ENCODE peak calls at places on chromosome X, in seven cellular contexts. One of them, this sample, is unnamed.

GRCh38 chrX:26915064-26915463 is 548.1 kb downstream of the PPP4R3C start:
- DNase-seq in H9: no peak
- DNase-seq in DMS153: no peak
- DNase-seq in NCI-H1105 treated with DMSO at 0.1 percent for 48 hours: no peak
- DNase-seq in CD8-positive, alpha-beta T cell: no peak
- DNase-seq in activated T-cell treated with anti-CD3 and anti-CD28 coated beads for 48 hours: no peak
- DNase-seq in ecto neural progenitor cell: no peak
- DNase-seq in this sample: no peak

GRCh38 chrX:3585719-3586118 is 127.7 kb downstream of the PRKX start:
- DNase-seq in H9: no peak
- DNase-seq in DMS153: no peak
- DNase-seq in NCI-H1105 treated with DMSO at 0.1 percent for 48 hours: no peak
- DNase-seq in CD8-positive, alpha-beta T cell: no peak
- DNase-seq in activated T-cell treated with anti-CD3 and anti-CD28 coated beads for 48 hours: no peak
- DNase-seq in ecto neural progenitor cell: no peak
- DNase-seq in this sample: peak; percentile 6

GRCh38 chrX:34437586-34437985 is 219.5 kb downstream of the TMEM47 start:
- DNase-seq in H9: no peak
- DNase-seq in DMS153: no peak
- DNase-seq in NCI-H1105 treated with DMSO at 0.1 percent for 48 hours: no peak
- DNase-seq in CD8-positive, alpha-beta T cell: no peak
- DNase-seq in activated T-cell treated with anti-CD3 and anti-CD28 coated beads for 48 hours: no peak
- DNase-seq in ecto neural progenitor cell: peak; percentile 46
- DNase-seq in this sample: no peak

GRCh38 chrX:29826651-29827206 is 388.6 kb upstream of the MAGEB2 start:
- DNase-seq in H9: no peak
- DNase-seq in DMS153: no peak
- DNase-seq in NCI-H1105 treated with DMSO at 0.1 percent for 48 hours: no peak
- DNase-seq in CD8-positive, alpha-beta T cell: no peak
- DNase-seq in activated T-cell treated with anti-CD3 and anti-CD28 coated beads for 48 hours: no peak
- DNase-seq in ecto neural progenitor cell: no peak
- DNase-seq in this sample: no peak

GRCh38 chrX:13220916-13221315 is 98.9 kb downstream of the ATXN3L start:
- DNase-seq in H9: no peak
- DNase-seq in DMS153: no peak
- DNase-seq in NCI-H1105 treated with DMSO at 0.1 percent for 48 hours: no peak
- DNase-seq in CD8-positive, alpha-beta T cell: no peak
- DNase-seq in activated T-cell treated with anti-CD3 and anti-CD28 coated beads for 48 hours: no peak
- DNase-seq in ecto neural progenitor cell: no peak
- DNase-seq in this sample: no peak

GRCh38 chrX:152930516-152930915 is 32.6 kb downstream of the ZNF185 start:
- DNase-seq in H9: no peak
- DNase-seq in DMS153: no peak
- DNase-seq in NCI-H1105 treated with DMSO at 0.1 percent for 48 hours: no peak
- DNase-seq in CD8-positive, alpha-beta T cell: no peak
- DNase-seq in activated T-cell treated with anti-CD3 and anti-CD28 coated beads for 48 hours: no peak
- DNase-seq in ecto neural progenitor cell: no peak
- DNase-seq in this sample: no peak

GRCh38 chrX:101415180-101416130 is 7.4 kb downstream of the HNRNPH2 start:
- DNase-seq in H9: peak; percentile 31
- DNase-seq in DMS153: peak; percentile 0
- DNase-seq in NCI-H1105 treated with DMSO at 0.1 percent for 48 hours: peak; percentile 53
- DNase-seq in CD8-positive, alpha-beta T cell: no peak
- DNase-seq in activated T-cell treated with anti-CD3 and anti-CD28 coated beads for 48 hours: no peak
- DNase-seq in ecto neural progenitor cell: no peak
- DNase-seq in this sample: peak; percentile 35

GRCh38 chrX:133980406-133980805 is 5.0 kb downstream of the GPC3 start:
- DNase-seq in H9: no peak
- DNase-seq in DMS153: no peak
- DNase-seq in NCI-H1105 treated with DMSO at 0.1 percent for 48 hours: no peak
- DNase-seq in CD8-positive, alpha-beta T cell: no peak
- DNase-seq in activated T-cell treated with anti-CD3 and anti-CD28 coated beads for 48 hours: no peak
- DNase-seq in ecto neural progenitor cell: no peak
- DNase-seq in this sample: no peak

GRCh38 chrX:46340696-46341095 is 204.5 kb downstream of the ZNF674 start:
- DNase-seq in H9: no peak
- DNase-seq in DMS153: no peak
- DNase-seq in NCI-H1105 treated with DMSO at 0.1 percent for 48 hours: no peak
- DNase-seq in CD8-positive, alpha-beta T cell: no peak
- DNase-seq in activated T-cell treated with anti-CD3 and anti-CD28 coated beads for 48 hours: no peak
- DNase-seq in ecto neural progenitor cell: no peak
- DNase-seq in this sample: no peak

GRCh38 chrX:40176979-40177430 is 79.2 kb upstream of the BCOR start:
- DNase-seq in H9: peak; percentile 52
- DNase-seq in DMS153: no peak
- DNase-seq in NCI-H1105 treated with DMSO at 0.1 percent for 48 hours: no peak
- DNase-seq in CD8-positive, alpha-beta T cell: no peak
- DNase-seq in activated T-cell treated with anti-CD3 and anti-CD28 coated beads for 48 hours: no peak
- DNase-seq in ecto neural progenitor cell: peak; percentile 68
- DNase-seq in this sample: no peak

GRCh38 chrX:70554081-70554480 is 109.4 kb downstream of the DLG3 start:
- DNase-seq in H9: no peak
- DNase-seq in DMS153: no peak
- DNase-seq in NCI-H1105 treated with DMSO at 0.1 percent for 48 hours: no peak
- DNase-seq in CD8-positive, alpha-beta T cell: no peak
- DNase-seq in activated T-cell treated with anti-CD3 and anti-CD28 coated beads for 48 hours: no peak
- DNase-seq in ecto neural progenitor cell: no peak
- DNase-seq in this sample: no peak

GRCh38 chrX:5780821-5781220 is 447.8 kb downstream of the NLGN4X start:
- DNase-seq in H9: no peak
- DNase-seq in DMS153: no peak
- DNase-seq in NCI-H1105 treated with DMSO at 0.1 percent for 48 hours: no peak
- DNase-seq in CD8-positive, alpha-beta T cell: no peak
- DNase-seq in activated T-cell treated with anti-CD3 and anti-CD28 coated beads for 48 hours: no peak
- DNase-seq in ecto neural progenitor cell: no peak
- DNase-seq in this sample: no peak

GRCh38 chrX:47643926-47644325 is 6.4 kb downstream of the ELK1 start:
- DNase-seq in H9: no peak
- DNase-seq in DMS153: no peak
- DNase-seq in NCI-H1105 treated with DMSO at 0.1 percent for 48 hours: no peak
- DNase-seq in CD8-positive, alpha-beta T cell: no peak
- DNase-seq in activated T-cell treated with anti-CD3 and anti-CD28 coated beads for 48 hours: no peak
- DNase-seq in ecto neural progenitor cell: no peak
- DNase-seq in this sample: no peak

GRCh38 chrX:4851534-4851933 is 1138.1 kb upstream of the PRKX start:
- DNase-seq in H9: no peak
- DNase-seq in DMS153: no peak
- DNase-seq in NCI-H1105 treated with DMSO at 0.1 percent for 48 hours: no peak
- DNase-seq in CD8-positive, alpha-beta T cell: no peak
- DNase-seq in activated T-cell treated with anti-CD3 and anti-CD28 coated beads for 48 hours: no peak
- DNase-seq in ecto neural progenitor cell: no peak
- DNase-seq in this sample: no peak

This sample was measured in NCI-H1092.